ENCODE peak calls at places on chromosomes 4 and X, in nine cellular contexts. L is T-helper 17 cell; I is activated CD8-positive, alpha-beta T cell treated with anti-CD3 and anti-CD28 coated beads for 36 hours; B is NCI-H226; P is NCI-H1105; O is AG09309; J is HTR-8/SVneo; M is A172; S is AG20443. F is an unnamed sample.
A peak's percentile ranks its signal among the peaks of the same experiment; 100 is the strongest.

GRCh38 chr4:168098257-168098717 is 6.0 kb downstream of the ANXA10 start:
- DNase-seq in L (no peak), I (no peak), B (peak; percentile 83), P (no peak), O (no peak), J (peak; percentile 6), M (peak; percentile 58), S (no peak), F (no peak)

GRCh38 chr4:127143460-127144190 is 489.1 kb upstream of the INTU start:
- DNase-seq in L (no peak), I (no peak), B (peak; percentile 51), P (no peak), O (no peak), J (peak; percentile 32), M (peak; percentile 10), S (peak; percentile 50), F (no peak)

GRCh38 chrX:40173662-40174593 is 76.2 kb upstream of the BCOR start:
- DNase-seq in L (peak; percentile 20), I (peak; percentile 86), B (no peak), P (peak; percentile 44), O (no peak), J (no peak), M (no peak), S (no peak), F (no peak)

GRCh38 chrX:135513140-135513535 is 7.3 kb upstream of the INTS6L start:
- DNase-seq in L (no peak), I (no peak), B (no peak), P (no peak), O (no peak), J (no peak), M (peak; percentile 4), S (no peak), F (no peak)

GRCh38 chr4:52266537-52267137 is 215.5 kb downstream of the SPATA18 start:
- DNase-seq in L (no peak), I (no peak), B (no peak), P (no peak), O (no peak), J (no peak), M (no peak), S (no peak), F (no peak)

GRCh38 chrX:108313662-108314061 is 124.6 kb downstream of the COL4A6 start:
- DNase-seq in L (no peak), I (no peak), B (no peak), P (no peak), O (no peak), J (no peak), M (no peak), S (no peak), F (no peak)

GRCh38 chrX:44253573-44253942 is 89.9 kb downstream of the EFHC2 start:
- DNase-seq in L (no peak), I (no peak), B (no peak), P (no peak), O (no peak), J (no peak), M (no peak), S (no peak), F (no peak)

GRCh38 chrX:105694839-105695238 is 127.5 kb upstream of the NRK start:
- DNase-seq in L (no peak), I (no peak), B (peak; percentile 3), P (no peak), O (no peak), J (no peak), M (no peak), S (no peak), F (no peak)

GRCh38 chrX:74452199-74452481 is 30.8 kb downstream of the SLC16A2 start:
- DNase-seq in L (no peak), I (no peak), B (no peak), P (no peak), O (no peak), J (no peak), M (no peak), S (no peak), F (no peak)

GRCh38 chr4:40448875-40449274 is 113.7 kb downstream of the CHRNA9 start:
- DNase-seq in L (no peak), I (no peak), B (peak; percentile 5), P (no peak), O (no peak), J (no peak), M (no peak), S (no peak), F (no peak)

GRCh38 chrX:43702079-43702524 is 46.0 kb downstream of the MAOA start:
- DNase-seq in L (no peak), I (no peak), B (no peak), P (no peak), O (no peak), J (no peak), M (no peak), S (no peak), F (no peak)

GRCh38 chr4:52864816-52865215 is 2.7 kb downstream of the RASL11B start:
- DNase-seq in L (no peak), I (no peak), B (no peak), P (peak; percentile 84), O (peak; percentile 20), J (no peak), M (no peak), S (no peak), F (no peak)

GRCh38 chrX:138763761-138764160 is 52.2 kb upstream of the FGF13 start:
- DNase-seq in L (no peak), I (no peak), B (no peak), P (no peak), O (no peak), J (no peak), M (no peak), S (no peak), F (no peak)

GRCh38 chr4:6114601-6115000 is 85.7 kb downstream of the JAKMIP1 start:
- DNase-seq in L (no peak), I (no peak), B (no peak), P (no peak), O (no peak), J (no peak), M (peak; percentile 14), S (no peak), F (no peak)

F was measured in HFF-Myc.